ENCODE peak calls at places on chromosome 11, in ten cellular contexts. I is stimulated activated CD8-positive, alpha-beta memory T cell treated with anti-CD3 and anti-CD28 coated beads, Interleukin-7, amount 100 ng/mL, for 1 hour; W is activated T-cell treated with anti-CD3 and anti-CD28 coated beads, Interleukin-2, amount 50 U/mL, for 4 hours; M is AG10803; K is NCI-H1092 treated with DMSO at 0.1 percent for 48 hours; E is Right ventricle myocardium superior; P is activated CD4-positive, alpha-beta T cell treated with anti-CD3 and anti-CD28 coated beads, Interleukin-2, amount 10 ng/mL, durations not matched to agents 24 days and 14 days; S is A549; Q is Panc1; L is memory B cell. A is an unnamed sample.

GRCh38 chr11:1201395-1202153 is 21.3 kb upstream of the MUC5B start:
- DNase-seq in I (no peak), W (no peak), M (peak), K (no peak), E (no peak), P (no peak), S (no peak), Q (peak), L (no peak), A (no peak)

GRCh38 chr11:68140496-68141246 is 19.5 kb upstream of the CHKA start:
- DNase-seq in I (no peak), W (no peak), M (no peak), K (peak), E (no peak), P (no peak), S (no peak), Q (no peak), L (no peak), A (no peak)

GRCh38 chr11:28243596-28243995 is 135.4 kb downstream of the METTL15 start:
- DNase-seq in I (no peak), W (no peak), M (peak), K (no peak), E (no peak), P (no peak), S (no peak), Q (no peak), L (no peak), A (no peak)

GRCh38 chr11:120532082-120532481 is 20.5 kb downstream of the GRIK4 start:
- DNase-seq in I (no peak), W (no peak), M (no peak), K (no peak), E (no peak), P (no peak), S (no peak), Q (no peak), L (no peak), A (no peak)

GRCh38 chr11:625636-626319 is 1.0 kb upstream of the CDHR5 start:
- DNase-seq in I (no peak), W (no peak), M (no peak), K (no peak), E (no peak), P (no peak), S (no peak), Q (no peak), L (no peak), A (no peak)

GRCh38 chr11:104946907-104947306 is 21.5 kb downstream of the CASP4 start:
- DNase-seq in I (no peak), W (no peak), M (peak), K (peak), E (no peak), P (peak), S (peak), Q (peak), L (no peak), A (peak)

GRCh38 chr11:116215471-116216113 is 557.2 kb downstream of the BUD13 start:
- DNase-seq in I (no peak), W (no peak), M (no peak), K (peak), E (no peak), P (no peak), S (no peak), Q (no peak), L (no peak), A (no peak)

GRCh38 chr11:66915866-66916265 is 42.3 kb downstream of the PC start:
- DNase-seq in I (no peak), W (no peak), M (no peak), K (no peak), E (no peak), P (no peak), S (no peak), Q (no peak), L (no peak), A (no peak)

GRCh38 chr11:85699957-85700741 is 14.2 kb upstream of the CCDC89 start:
- DNase-seq in I (no peak), W (no peak), M (no peak), K (no peak), E (no peak), P (peak), S (no peak), Q (no peak), L (no peak), A (no peak)

GRCh38 chr11:70381872-70382842 is 16.2 kb upstream of the CTTN start:
- DNase-seq in I (no peak), W (no peak), M (peak), K (no peak), E (no peak), P (no peak), S (peak), Q (no peak), L (no peak), A (no peak)

GRCh38 chr11:126586303-126586627 is 230.8 kb downstream of the ST3GAL4 start:
- DNase-seq in I (no peak), W (no peak), M (no peak), K (no peak), E (no peak), P (no peak), S (no peak), Q (no peak), L (no peak), A (no peak)

GRCh38 chr11:89660234-89660633 is 49.9 kb upstream of the TRIM77 start:
- DNase-seq in I (no peak), W (no peak), M (no peak), K (no peak), E (no peak), P (no peak), S (no peak), Q (no peak), L (no peak), A (no peak)

GRCh38 chr11:62546244-62546936 is at the start of gene AHNAK:
- DNase-seq in I (no peak), W (peak), M (peak), K (no peak), E (peak), P (peak), S (peak), Q (no peak), L (peak), A (no peak)

GRCh38 chr11:106468531-106468930 is 391.1 kb downstream of the AASDHPPT start:
- DNase-seq in I (no peak), W (no peak), M (no peak), K (no peak), E (no peak), P (no peak), S (no peak), Q (no peak), L (no peak), A (no peak)

GRCh38 chr11:57349491-57350274 is 11.5 kb downstream of the P2RX3 start:
- DNase-seq in I (peak), W (peak), M (peak), K (peak), E (peak), P (peak), S (peak), Q (no peak), L (peak), A (no peak)

GRCh38 chr11:114168691-114169090 is 109.2 kb downstream of the ZBTB16 start:
- DNase-seq in I (no peak), W (no peak), M (no peak), K (no peak), E (no peak), P (no peak), S (no peak), Q (no peak), L (no peak), A (no peak)

GRCh38 chr11:69060806-69061712 is 12.3 kb downstream of the TPCN2 start:
- DNase-seq in I (no peak), W (no peak), M (no peak), K (no peak), E (no peak), P (no peak), S (no peak), Q (no peak), L (no peak), A (no peak)

GRCh38 chr11:69928124-69928523 is 108.9 kb upstream of the FGF3 start:
- DNase-seq in I (no peak), W (no peak), M (no peak), K (no peak), E (peak), P (no peak), S (no peak), Q (no peak), L (no peak), A (no peak)

GRCh38 chr11:100860318-100860896 is 173.3 kb downstream of the ARHGAP42 start:
- DNase-seq in I (no peak), W (no peak), M (no peak), K (no peak), E (no peak), P (no peak), S (no peak), Q (no peak), L (no peak), A (no peak)

GRCh38 chr11:19664896-19665548 is 47.6 kb upstream of the NAV2 start:
- DNase-seq in I (no peak), W (no peak), M (peak), K (no peak), E (no peak), P (no peak), S (no peak), Q (no peak), L (no peak), A (no peak)

GRCh38 chr11:64351136-64351631 is 7.8 kb upstream of the RPS6KA4 start:
- DNase-seq in I (no peak), W (no peak), M (no peak), K (no peak), E (no peak), P (no peak), S (no peak), Q (no peak), L (no peak), A (no peak)

GRCh38 chr11:45179686-45180085 is 33.2 kb downstream of the PRDM11 start:
- DNase-seq in I (no peak), W (no peak), M (no peak), K (peak), E (no peak), P (no peak), S (no peak), Q (no peak), L (no peak), A (no peak)

GRCh38 chr11:24872912-24873311 is 376.1 kb downstream of the LUZP2 start:
- DNase-seq in I (no peak), W (no peak), M (no peak), K (no peak), E (no peak), P (no peak), S (no peak), Q (no peak), L (no peak), A (no peak)

GRCh38 chr11:119340335-119341221 is at the start of gene C1QTNF5:
- DNase-seq in I (no peak), W (no peak), M (peak), K (no peak), E (peak), P (no peak), S (no peak), Q (no peak), L (no peak), A (no peak)

GRCh38 chr11:2136209-2136951 is 2.8 kb downstream of the IGF2 start:
- DNase-seq in I (no peak), W (no peak), M (no peak), K (no peak), E (peak), P (no peak), S (no peak), Q (no peak), L (no peak), A (no peak)

GRCh38 chr11:2590951-2591754 is 108.6 kb downstream of the KCNQ1OT1 start:
- DNase-seq in I (no peak), W (no peak), M (no peak), K (no peak), E (peak), P (peak), S (no peak), Q (no peak), L (no peak), A (no peak)

GRCh38 chr11:34243620-34244493 is 114.0 kb downstream of the ABTB2 start:
- DNase-seq in I (no peak), W (peak), M (peak), K (no peak), E (no peak), P (peak), S (peak), Q (no peak), L (no peak), A (peak)

GRCh38 chr11:78015878-78016277 is 7.2 kb downstream of the KCTD14 start:
- DNase-seq in I (no peak), W (no peak), M (no peak), K (no peak), E (no peak), P (no peak), S (no peak), Q (no peak), L (no peak), A (no peak)

GRCh38 chr11:74009675-74010305 is 905 bp upstream of the UCP3 start:
- DNase-seq in I (no peak), W (no peak), M (no peak), K (no peak), E (no peak), P (peak), S (no peak), Q (no peak), L (no peak), A (no peak)

GRCh38 chr11:111788051-111788450 is 21.9 kb upstream of the PPP2R1B start:
- DNase-seq in I (no peak), W (no peak), M (no peak), K (no peak), E (peak), P (no peak), S (no peak), Q (no peak), L (no peak), A (no peak)

GRCh38 chr11:4183410-4184057 is 88.9 kb downstream of the RRM1 start:
- DNase-seq in I (no peak), W (no peak), M (no peak), K (no peak), E (no peak), P (peak), S (no peak), Q (no peak), L (no peak), A (no peak)

GRCh38 chr11:86063536-86063935 is 5.3 kb downstream of the PICALM start:
- DNase-seq in I (no peak), W (no peak), M (peak), K (no peak), E (no peak), P (no peak), S (no peak), Q (no peak), L (no peak), A (no peak)

GRCh38 chr11:13857828-13858227 is 104.7 kb upstream of the SPON1 start:
- DNase-seq in I (no peak), W (no peak), M (no peak), K (no peak), E (no peak), P (no peak), S (no peak), Q (no peak), L (no peak), A (no peak)

GRCh38 chr11:44096360-44097188 is 1.1 kb downstream of the EXT2 start:
- DNase-seq in I (no peak), W (no peak), M (peak), K (no peak), E (no peak), P (no peak), S (peak), Q (no peak), L (no peak), A (no peak)

GRCh38 chr11:66570826-66571222 is 2.4 kb upstream of the CTSF start:
- DNase-seq in I (no peak), W (no peak), M (no peak), K (no peak), E (no peak), P (no peak), S (no peak), Q (no peak), L (no peak), A (no peak)

GRCh38 chr11:46582588-46582987 is 11.2 kb downstream of the AMBRA1 start:
- DNase-seq in I (no peak), W (no peak), M (no peak), K (no peak), E (no peak), P (no peak), S (no peak), Q (no peak), L (no peak), A (no peak)

A was measured in GM12864.